ENCODE peak calls at places on chromosomes 2 and 18, in five cellular contexts. O is suprapubic skin, F is body of pancreas, G is tibial nerve, W is transverse colon. B is an unnamed sample.

GRCh38 chr2:1965726-1966125 is 221.4 kb upstream of the PXDN start:
- DNase-seq in W (no peak), F (no peak), G (no peak), O (no peak), B (no peak)

GRCh38 chr18:47901624-47902362 is 28.7 kb downstream of the SMAD2 start:
- DNase-seq in F (no peak), G (no peak), O (no peak), W (no peak), B (no peak)

GRCh38 chr2:193154076-193154475 is 959.3 kb upstream of the TMEFF2 start:
- DNase-seq in O (no peak), G (no peak), F (no peak), W (no peak), B (no peak)

GRCh38 chr2:236876642-236877041 is 209.0 kb upstream of the COPS8 start:
- DNase-seq in W (no peak), O (no peak), F (no peak), G (no peak), B (no peak)

GRCh38 chr2:24576146-24576545 is 85.1 kb downstream of the NCOA1 start:
- DNase-seq in W (no peak), F (no peak), O (no peak), G (no peak), B (no peak)

GRCh38 chr2:160940271-160940670 is 220.0 kb upstream of the TANK start:
- DNase-seq in O (no peak), W (no peak), G (no peak), F (no peak), B (no peak)

GRCh38 chr2:75788154-75788553 is 77.4 kb upstream of the GCFC2 start:
- DNase-seq in G (no peak), O (no peak), W (no peak), F (peak; percentile 28), B (no peak)

GRCh38 chr2:145689277-145689676 is 1169.4 kb upstream of the ZEB2 start:
- DNase-seq in O (no peak), W (no peak), G (no peak), F (no peak), B (no peak)

GRCh38 chr2:5690718-5691658 is 1.2 kb upstream of the SOX11 start:
- DNase-seq in O (no peak), W (no peak), G (no peak), F (no peak), B (no peak)

GRCh38 chr2:220959391-220959802 is 612.7 kb downstream of the EPHA4 start:
- DNase-seq in W (no peak), O (no peak), F (peak; percentile 28), G (no peak), B (no peak)

GRCh38 chr2:52473526-52473925 is 1294.1 kb upstream of the CHAC2 start:
- DNase-seq in F (no peak), G (no peak), O (no peak), W (no peak), B (no peak)

GRCh38 chr18:58230438-58231179 is 186.6 kb downstream of the NEDD4L start:
- DNase-seq in F (peak; percentile 62), W (no peak), G (no peak), O (no peak), B (no peak)

GRCh38 chr2:72864500-72864899 is 22.7 kb upstream of the SPR start:
- DNase-seq in G (no peak), W (no peak), F (no peak), O (no peak), B (no peak)

GRCh38 chr2:9287400-9288059 is 80.9 kb downstream of the ASAP2 start:
- DNase-seq in W (no peak), O (no peak), F (no peak), G (no peak), B (no peak)

GRCh38 chr2:101518470-101519172 is 43.7 kb upstream of the RFX8 start:
- DNase-seq in W (peak; percentile 27), F (peak; percentile 64), G (no peak), O (no peak), B (peak; percentile 57)

GRCh38 chr18:44548291-44549221 is 132.1 kb upstream of the SETBP1 start:
- DNase-seq in G (no peak), W (peak; percentile 11), O (no peak), F (no peak), B (no peak)

GRCh38 chr2:204505946-204506345 is 39.3 kb upstream of the PARD3B start:
- DNase-seq in W (no peak), F (no peak), G (no peak), O (no peak), B (no peak)

GRCh38 chr2:56448403-56448998 is 264.7 kb downstream of the CCDC85A start:
- DNase-seq in W (peak; percentile 13), O (no peak), F (no peak), G (no peak), B (no peak)

GRCh38 chr2:140442319-140442718 is 1662.1 kb upstream of the NXPH2 start:
- DNase-seq in G (no peak), W (no peak), O (no peak), F (no peak), B (no peak)

GRCh38 chr2:238388794-238389193 is 37.9 kb upstream of the ASB1 start:
- DNase-seq in G (no peak), O (no peak), F (peak; percentile 41), W (no peak), B (no peak)

GRCh38 chr2:226911932-226912331 is 76.1 kb downstream of the RHBDD1 start:
- DNase-seq in F (no peak), O (no peak), W (no peak), G (no peak), B (no peak)

GRCh38 chr2:17757321-17757720 is 3.4 kb downstream of the GEN1 start:
- DNase-seq in G (no peak), O (no peak), W (peak; percentile 29), F (no peak), B (no peak)

GRCh38 chr18:8516391-8517250 is 92.6 kb upstream of the RAB12 start:
- DNase-seq in O (no peak), F (no peak), W (no peak), G (no peak), B (no peak)

GRCh38 chr2:20933692-20934091 is 110.2 kb downstream of the APOB start:
- DNase-seq in G (no peak), W (no peak), O (no peak), F (no peak), B (peak; percentile 14)

GRCh38 chr18:14074187-14074586 is 58.0 kb downstream of the ZNF519 start:
- DNase-seq in G (no peak), O (no peak), F (no peak), W (no peak), B (no peak)

GRCh38 chr2:179842498-179843153 is 18.8 kb downstream of the ZNF385B start:
- DNase-seq in O (no peak), W (no peak), F (no peak), G (no peak), B (peak; percentile 17)

GRCh38 chr2:8457620-8458255 is 224.1 kb upstream of the ID2 start:
- DNase-seq in G (no peak), F (peak; percentile 57), W (peak; percentile 71), O (peak; percentile 54), B (no peak)

GRCh38 chr18:48575658-48576453 is 37.0 kb downstream of the CTIF start:
- DNase-seq in F (no peak), G (no peak), O (no peak), W (no peak), B (no peak)

DNA sequence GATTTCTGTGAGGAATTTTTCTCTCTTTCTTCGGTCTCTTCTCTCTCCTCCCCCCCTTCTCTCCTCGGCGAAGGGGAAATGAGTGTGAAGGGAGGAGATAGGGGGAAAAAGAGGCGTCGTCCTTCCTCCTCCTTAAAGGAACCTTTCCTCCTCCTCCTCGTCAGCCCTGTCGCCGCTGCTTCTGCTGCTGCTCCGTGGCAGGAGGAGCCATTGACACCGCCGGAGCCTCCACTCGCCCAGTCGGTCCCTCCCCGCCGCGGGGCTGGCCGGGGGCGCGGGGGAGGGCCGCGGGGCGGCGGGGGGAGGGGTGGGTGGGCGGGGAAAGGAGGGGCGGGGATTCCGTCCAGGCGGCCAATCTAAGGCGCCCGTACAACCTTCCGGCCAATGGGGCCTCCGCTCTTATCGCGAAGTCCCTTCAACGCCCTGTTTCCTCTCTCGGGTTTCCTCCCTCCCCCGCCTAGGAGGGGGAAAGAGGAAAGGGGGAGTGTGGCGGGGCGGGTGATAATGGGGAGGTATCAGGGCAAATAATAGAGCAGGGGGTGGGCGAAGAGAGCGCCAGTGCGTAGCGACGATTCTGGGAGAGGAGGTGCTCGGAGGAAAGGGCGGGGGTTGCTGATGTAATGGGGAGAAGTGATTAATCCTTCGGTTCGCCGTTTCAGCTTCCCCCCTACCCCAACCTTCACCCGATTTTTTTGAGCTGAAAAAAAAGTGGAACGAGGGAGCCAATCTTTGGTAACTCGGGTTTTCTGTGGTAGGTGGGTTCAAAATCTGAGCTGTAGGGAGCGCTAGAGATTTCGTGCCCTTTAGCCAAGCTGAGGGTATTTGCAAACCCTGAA is at the start of gene FBXO11:
- DNase-seq in F (peak; percentile 95), W (peak; percentile 94), G (peak; percentile 94), O (peak; percentile 98), B (peak; percentile 99)
- TF ChIP-seq POLR2A in F (peak; percentile 70), W (peak; percentile 92), G (peak; percentile 81), O (peak; percentile 79), B (peak; percentile 84)

GRCh38 chr2:222982010-222982908 is 69.7 kb upstream of the KCNE4 start:
- DNase-seq in O (no peak), W (peak; percentile 18), G (peak; percentile 57), F (peak; percentile 76), B (peak; percentile 48)
- TF ChIP-seq CTCF in O (no peak), W (peak; percentile 40), G (peak; percentile 41), F (peak; percentile 80), B (peak; percentile 57)

DNA sequence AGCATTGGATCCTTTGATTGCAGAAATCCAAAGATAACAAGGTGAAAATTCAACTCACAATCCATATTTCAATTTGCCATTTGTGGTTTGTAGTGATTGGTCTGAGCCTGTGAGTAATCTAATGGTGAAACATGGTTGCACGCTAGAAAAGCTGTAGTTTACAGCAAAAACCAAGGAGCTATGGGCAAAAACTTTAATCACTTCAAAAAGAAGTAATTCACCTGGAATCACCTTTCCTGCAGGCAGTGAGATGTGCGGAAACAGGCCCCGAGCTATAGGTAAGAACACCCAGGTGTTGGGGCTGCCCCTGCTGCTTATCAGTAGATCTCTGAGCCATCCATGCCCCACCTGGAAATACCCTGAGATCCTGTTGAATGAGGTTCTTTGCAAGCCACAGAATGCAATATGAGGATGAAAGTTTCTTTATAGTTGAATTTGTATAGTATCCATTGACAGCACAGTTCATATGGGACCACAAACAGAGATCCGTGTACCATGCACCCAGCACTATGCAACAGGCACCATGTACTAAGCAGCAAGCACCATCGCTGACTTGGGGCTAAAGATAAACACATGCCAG is 208.2 kb downstream of the SPP2 start:
- DNase-seq in G (no peak), W (no peak), F (no peak), O (no peak), B (no peak)
- H3K4me3 ChIP-seq in G (no peak overlapping the region), W (no peak overlapping the region), F (no peak overlapping the region), O (no peak overlapping the region), B (no peak overlapping the region)

GRCh38 chr2:88837511-88838160 is 146.2 kb downstream of the RPIA start:
- DNase-seq in F (no peak), O (no peak), G (no peak), W (no peak), B (no peak)

GRCh38 chr2:88838165-88838635 is 146.7 kb downstream of the RPIA start:
- DNase-seq in O (no peak), W (peak; percentile 57), G (no peak), F (no peak), B (no peak)

GRCh38 chr2:88834866-88835265 is 143.4 kb downstream of the RPIA start:
- DNase-seq in G (no peak), W (no peak), O (no peak), F (no peak), B (no peak)

GRCh38 chr2:88835726-88836125 is 144.3 kb downstream of the RPIA start:
- DNase-seq in W (no peak), G (no peak), F (no peak), O (no peak), B (no peak)

GRCh38 chr2:88836351-88836750 is 144.9 kb downstream of the RPIA start:
- DNase-seq in O (no peak), G (no peak), W (no peak), F (no peak), B (no peak)
- TF ChIP-seq POLR2A in O (no peak), G (no peak), W (no peak), F (no peak), B (no peak)

B was measured in adrenal gland.